ENCODE peak calls at places on chromosomes 7 and 10, in seven cellular contexts. N is kidney, C is tibial nerve, G is uterus, F is HCT116, W is GM23248, R is psoas muscle. H is an unnamed sample.

GRCh38 chr7:130491841-130492518 is at the start of gene MEST:
- DNase-seq in N (peak; percentile 78), C (no peak), G (no peak), F (no peak), W (peak; percentile 53), R (no peak), H (peak; percentile 72)

GRCh38 chr10:70682920-70683600 is 10.8 kb downstream of the ADAMTS14 start:
- DNase-seq in N (peak; percentile 33), C (no peak), G (no peak), F (no peak), W (no peak), R (no peak), H (peak; percentile 59)

GRCh38 chr10:8365935-8366911 is 311.7 kb downstream of the GATA3 start:
- DNase-seq in N (no peak), C (no peak), G (no peak), F (no peak), W (peak; percentile 15), R (no peak), H (peak; percentile 4)

GRCh38 chr10:71837085-71837827 is 13.8 kb downstream of the PSAP start:
- DNase-seq in N (peak; percentile 74), C (no peak), G (no peak), F (no peak), W (no peak), R (no peak), H (peak; percentile 82)

GRCh38 chr7:16178585-16178984 is 242.8 kb downstream of the CRPPA start:
- DNase-seq in N (no peak), C (no peak), G (no peak), F (no peak), W (no peak), R (no peak), H (no peak)

GRCh38 chr7:143385891-143386781 is 5.0 kb downstream of the ZYX start:
- DNase-seq in N (peak; percentile 72), C (no peak), G (no peak), F (no peak), W (peak; percentile 19), R (no peak), H (peak; percentile 34)

GRCh38 chr10:111103196-111103595 is 26.4 kb downstream of the ADRA2A start:
- DNase-seq in N (no peak), C (no peak), G (no peak), F (no peak), W (no peak), R (no peak), H (no peak)

GRCh38 chr10:3527869-3528268 is 257.1 kb downstream of the KLF6 start:
- DNase-seq in N (no peak), C (no peak), G (no peak), F (no peak), W (peak; percentile 81), R (no peak), H (no peak)

GRCh38 chr10:113425596-113425995 is 127.3 kb upstream of the HABP2 start:
- DNase-seq in N (no peak), C (no peak), G (no peak), F (no peak), W (no peak), R (no peak), H (no peak)

GRCh38 chr10:115355162-115355760 is 262.1 kb downstream of the ATRNL1 start:
- DNase-seq in N (no peak), C (no peak), G (no peak), F (peak; percentile 81), W (peak; percentile 67), R (no peak), H (peak; percentile 34)

GRCh38 chr10:88187472-88187871 is 324.0 kb downstream of the PTEN start:
- DNase-seq in N (no peak), C (no peak), G (no peak), F (no peak), W (no peak), R (no peak), H (no peak)

GRCh38 chr7:84492565-84493034 is 298.0 kb upstream of the SEMA3A start:
- DNase-seq in N (no peak), C (peak; percentile 28), G (no peak), F (no peak), W (peak; percentile 75), R (no peak), H (no peak)

GRCh38 chr7:108252177-108252576 is 122.0 kb upstream of the LAMB4 start:
- DNase-seq in N (no peak), C (no peak), G (no peak), F (no peak), W (no peak), R (no peak), H (no peak)

GRCh38 chr7:25075459-25075858 is 49.6 kb downstream of the CYCS start:
- DNase-seq in N (no peak), C (no peak), G (no peak), F (no peak), W (no peak), R (no peak), H (no peak)

GRCh38 chr10:124550305-124551034 is 88.8 kb downstream of the LHPP start:
- DNase-seq in N (no peak), C (no peak), G (no peak), F (no peak), W (no peak), R (no peak), H (peak; percentile 57)

GRCh38 chr10:124545756-124546369 is 84.2 kb downstream of the LHPP start:
- DNase-seq in N (no peak), C (no peak), G (no peak), F (no peak), W (no peak), R (no peak), H (peak; percentile 58)

GRCh38 chr10:124546957-124547650 is 85.5 kb downstream of the LHPP start:
- DNase-seq in N (no peak), C (no peak), G (no peak), F (no peak), W (no peak), R (no peak), H (no peak)

GRCh38 chr10:124545346-124545745 is 83.7 kb downstream of the LHPP start:
- DNase-seq in N (no peak), C (no peak), G (no peak), F (no peak), W (no peak), R (no peak), H (peak; percentile 66)

GRCh38 chr10:124547651-124548168 is 86.1 kb downstream of the LHPP start:
- DNase-seq in N (no peak), C (no peak), G (no peak), F (no peak), W (no peak), R (no peak), H (peak; percentile 61)
- H3K4me3 ChIP-seq in N (no peak overlapping the region), C (no peak overlapping the region), G (no peak overlapping the region), F (no peak overlapping the region), W (no peak overlapping the region), R (peak overlapping the region; percentile 53), H (no peak overlapping the region)

DNA sequence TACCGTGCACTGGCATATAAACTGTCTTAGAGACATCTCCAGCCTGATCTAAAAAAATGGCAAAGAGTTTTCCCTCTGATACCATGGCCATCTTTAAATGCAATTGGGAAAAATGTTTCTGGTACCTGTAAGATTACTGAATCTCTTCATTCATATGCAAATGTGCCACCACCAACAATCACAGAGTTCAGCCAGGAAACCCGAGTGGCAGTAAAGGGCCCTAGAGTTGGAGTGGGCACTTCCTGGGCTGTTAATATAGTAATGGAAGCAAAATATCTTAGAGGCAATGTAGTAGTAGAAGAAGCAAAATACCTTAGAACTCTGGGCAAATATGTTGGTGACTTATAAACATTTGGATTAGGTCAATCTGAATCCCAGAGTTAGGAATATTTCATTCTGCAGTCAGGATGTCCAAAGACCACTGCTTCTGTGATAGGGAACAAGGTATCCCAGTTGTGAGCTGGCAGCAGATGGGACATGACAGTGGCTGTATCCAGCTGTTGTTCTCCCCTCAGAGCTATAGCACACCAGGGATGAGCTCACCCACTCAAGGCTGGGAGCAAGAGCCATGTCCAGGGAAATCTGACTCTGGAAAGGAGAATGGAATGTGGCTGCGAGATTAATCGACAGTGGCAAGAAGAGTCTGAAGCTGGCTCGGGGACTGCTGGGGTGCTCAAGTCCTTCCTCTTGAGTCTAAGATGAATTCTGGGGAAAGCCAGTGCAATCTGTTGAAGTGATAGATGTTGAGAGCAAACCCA is 332.0 kb downstream of the PHTF2 start:
- DNase-seq in N (no peak), C (no peak), G (no peak), F (no peak), W (no peak), R (no peak), H (no peak)
- H3K36me3 ChIP-seq in N (no peaks in the 10 kb centered on the region), C (no peaks in the 10 kb centered on the region), G (no peaks in the 10 kb centered on the region), F (no peaks in the 10 kb centered on the region), W (no peaks in the 10 kb centered on the region), R (no peaks in the 10 kb centered on the region), H (no peaks in the 10 kb centered on the region)

DNA sequence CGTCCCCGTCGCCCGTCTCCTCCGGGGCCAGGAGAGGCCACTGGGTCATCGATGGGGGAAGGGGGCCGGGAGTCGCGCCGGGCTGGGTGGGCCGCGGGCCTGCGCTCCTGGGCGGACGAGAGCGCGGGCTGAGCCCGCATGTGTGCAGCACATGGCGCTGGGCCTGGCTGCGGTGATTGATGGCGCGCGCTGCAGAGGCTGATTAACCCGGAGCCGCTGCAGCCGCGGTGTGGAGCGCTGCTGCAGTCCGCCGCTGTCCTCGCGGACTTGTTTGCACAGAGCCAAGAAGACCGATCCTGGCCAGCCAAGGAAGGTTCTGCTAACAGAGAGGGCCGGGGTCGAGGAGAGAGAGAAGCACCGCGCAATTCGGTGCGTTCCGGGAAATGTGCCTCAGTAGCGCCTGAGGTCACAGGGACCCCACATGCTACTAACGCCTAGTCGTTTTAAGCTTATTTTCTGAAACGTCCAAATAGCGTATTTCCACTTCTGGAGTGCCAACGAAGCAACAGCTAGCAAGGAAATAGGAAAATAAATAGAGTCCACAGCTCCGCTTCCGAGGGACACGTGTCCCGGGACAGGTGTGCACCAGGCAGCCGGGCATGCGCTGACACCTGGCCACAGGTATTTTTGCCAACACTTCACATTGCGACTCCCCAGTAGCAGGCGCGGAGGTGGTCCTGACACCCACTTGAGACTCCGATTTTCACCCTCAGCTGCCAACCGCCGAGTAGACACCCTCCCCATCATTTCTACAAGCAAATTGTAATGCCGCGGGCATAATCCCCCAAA is 6.2 kb downstream of the MNX1 start:
- DNase-seq in N (no peak), C (no peak), G (no peak), F (no peak), W (peak; percentile 65), R (no peak), H (peak; percentile 87)
- H3K4me3 ChIP-seq in N (no peak overlapping the region), C (no peak overlapping the region), G (no peak overlapping the region), F (no peak overlapping the region), W (no peak overlapping the region), R (peak overlapping the region; percentile 43), H (peak overlapping the region; percentile 19)

GRCh38 chr10:806451-807162 is 117.1 kb upstream of the DIP2C start:
- DNase-seq in N (no peak), C (no peak), G (no peak), F (no peak), W (no peak), R (no peak), H (no peak)

GRCh38 chr10:807163-807957 is 117.9 kb upstream of the DIP2C start:
- DNase-seq in N (no peak), C (no peak), G (no peak), F (no peak), W (no peak), R (no peak), H (no peak)

GRCh38 chr10:805635-806305 is 116.3 kb upstream of the DIP2C start:
- DNase-seq in N (no peak), C (no peak), G (no peak), F (no peak), W (no peak), R (no peak), H (no peak)

GRCh38 chr10:809671-810350 is 120.3 kb upstream of the DIP2C start:
- DNase-seq in N (no peak), C (no peak), G (no peak), F (no peak), W (no peak), R (no peak), H (no peak)

GRCh38 chr10:807958-808353 is 118.5 kb upstream of the DIP2C start:
- DNase-seq in N (no peak), C (no peak), G (no peak), F (no peak), W (no peak), R (no peak), H (no peak)
- H3K36me3 ChIP-seq in N (peaks cover 37% of the 10 kb centered on the region), C (peaks cover 26% of the 10 kb centered on the region), G (no peaks in the 10 kb centered on the region), F (peaks cover 31% of the 10 kb centered on the region), W (peaks cover 30% of the 10 kb centered on the region), R (peaks cover 4% of the 10 kb centered on the region), H (peaks cover 20% of the 10 kb centered on the region)

H was measured in H7.